ENCODE peak calls at places on chromosomes 12 and 14, in four cellular contexts. V is NCI-H1105 treated with DMSO at 0.1 percent for 48 hours, K is cardiac muscle cell, L is activated T-cell treated with anti-CD3 and anti-CD28 coated beads for 24 hours. W is an unnamed sample.

GRCh38 chr14:105422695-105423487 is 3.3 kb downstream of the MTA1 start:
- DNase-seq in V (no peak), K (no peak), L (no peak), W (no peak)

GRCh38 chr12:70774055-70774454 is 136.8 kb upstream of the PTPRB start:
- DNase-seq in V (peak), K (no peak), L (no peak), W (peak)

GRCh38 chr14:77325746-77326094 is 4.9 kb downstream of the GSTZ1 start:
- DNase-seq in K (no peak), V (no peak), L (no peak), W (no peak)

GRCh38 chr14:60684203-60684602 is 34.9 kb upstream of the SIX1 start:
- DNase-seq in L (no peak), K (no peak), V (no peak), W (no peak)

GRCh38 chr12:20040844-20041243 is 327.5 kb upstream of the PDE3A start:
- DNase-seq in L (no peak), V (no peak), K (peak), W (no peak)

GRCh38 chr14:58626441-58626840 is 11.3 kb upstream of the DACT1 start:
- DNase-seq in V (no peak), L (no peak), K (peak), W (no peak)

GRCh38 chr12:131087991-131088700 is 134.4 kb downstream of the ADGRD1 start:
- DNase-seq in L (no peak), K (no peak), V (no peak), W (no peak)

GRCh38 chr14:106044949-106045596 is 518.7 kb downstream of the TMEM121 start:
- DNase-seq in K (no peak), V (no peak), L (peak), W (peak)

GRCh38 chr12:57500213-57500612 is 12.3 kb downstream of the MARS1 start:
- DNase-seq in K (no peak), L (no peak), V (no peak), W (no peak)

GRCh38 chr14:69693823-69694729 is 72.9 kb upstream of the SRSF5 start:
- DNase-seq in V (no peak), K (no peak), L (no peak), W (no peak)

GRCh38 chr12:39872425-39872824 is 233.5 kb downstream of the SLC2A13 start:
- DNase-seq in L (no peak), K (no peak), V (no peak), W (no peak)

GRCh38 chr12:95851609-95852008 is 7.1 kb upstream of the SNRPF start:
- DNase-seq in K (no peak), L (no peak), V (no peak), W (no peak)

GRCh38 chr12:53722450-53723041 is 4.7 kb downstream of the CALCOCO1 start:
- DNase-seq in V (no peak), K (no peak), L (no peak), W (no peak)

GRCh38 chr14:20387577-20387976 is 25.7 kb downstream of the TEP1 start:
- DNase-seq in L (no peak), K (no peak), V (no peak), W (no peak)

GRCh38 chr14:100694579-100695422 is 31.9 kb upstream of the DLK1 start:
- DNase-seq in V (no peak), K (no peak), L (no peak), W (no peak)

GRCh38 chr12:76303365-76303764 is 44.9 kb downstream of the BBS10 start:
- DNase-seq in K (no peak), L (no peak), V (no peak), W (no peak)

W was measured in NAMALWA.